ENCODE peak calls at places on chromosomes 2 and 18, in nine cellular contexts. D is HTR-8/SVneo, Q is kidney tubule cell, A is GM23338, L is GM12865, K is activated T-cell treated with anti-CD3 and anti-CD28 coated beads for 1 hour, W is A549, G is GM10248, V is lower leg skin. Y is an unnamed sample.

GRCh38 chr2:177909962-177910361 is 162.6 kb downstream of the PDE11A start:
- DNase-seq in D (no peak), Q (peak), A (no peak), L (no peak), K (no peak), W (no peak), G (no peak), V (no peak), Y (no peak)

GRCh38 chr2:110662560-110662959 is 15.3 kb downstream of the BUB1 start:
- DNase-seq in D (no peak), Q (no peak), A (no peak), L (no peak), K (no peak), W (no peak), G (no peak), V (no peak), Y (no peak)

GRCh38 chr2:239445771-239446524 is 45.1 kb upstream of the HDAC4 start:
- DNase-seq in D (no peak), Q (no peak), A (no peak), L (no peak), K (no peak), W (no peak), G (no peak), V (no peak), Y (no peak)

GRCh38 chr18:56030060-56030459 is 442.1 kb upstream of the TCF4 start:
- DNase-seq in D (no peak), Q (no peak), A (no peak), L (no peak), K (no peak), W (no peak), G (no peak), V (no peak), Y (no peak)

GRCh38 chr2:205967391-205968075 is 118.4 kb downstream of the INO80D start:
- DNase-seq in D (no peak), Q (peak), A (no peak), L (peak), K (no peak), W (no peak), G (no peak), V (no peak), Y (no peak)

GRCh38 chr2:237691200-237691907 is 64.0 kb downstream of the LRRFIP1 start:
- DNase-seq in D (peak), Q (no peak), A (peak), L (peak), K (no peak), W (peak), G (no peak), V (no peak), Y (peak)

GRCh38 chr2:172480301-172481218 is 53.2 kb downstream of the ITGA6 start:
- DNase-seq in D (peak), Q (peak), A (no peak), L (peak), K (no peak), W (no peak), G (no peak), V (no peak), Y (no peak)

GRCh38 chr2:168976034-168976654 is 55.0 kb downstream of the ABCB11 start:
- DNase-seq in D (no peak), Q (no peak), A (no peak), L (no peak), K (no peak), W (no peak), G (no peak), V (no peak), Y (no peak)

GRCh38 chr2:25397777-25398176 is 56.1 kb upstream of the DNMT3A start:
- DNase-seq in D (no peak), Q (no peak), A (no peak), L (no peak), K (no peak), W (no peak), G (no peak), V (no peak), Y (no peak)

GRCh38 chr2:27914046-27914792 is 23.7 kb downstream of the BABAM2 start:
- DNase-seq in D (no peak), Q (no peak), A (no peak), L (no peak), K (no peak), W (no peak), G (no peak), V (no peak), Y (no peak)

GRCh38 chr18:2538236-2538635 is 33.1 kb downstream of the METTL4 start:
- DNase-seq in D (no peak), Q (no peak), A (no peak), L (no peak), K (no peak), W (no peak), G (no peak), V (no peak), Y (no peak)

GRCh38 chr2:26503238-26503880 is 25.4 kb upstream of the OTOF start:
- DNase-seq in D (peak), Q (peak), A (peak), L (peak), K (peak), W (peak), G (peak), V (peak), Y (peak)

GRCh38 chr2:1707771-1708351 is 36.5 kb downstream of the PXDN start:
- DNase-seq in D (no peak), Q (no peak), A (peak), L (no peak), K (no peak), W (no peak), G (no peak), V (peak), Y (peak)

GRCh38 chr2:25251461-25252273 is 83.3 kb upstream of the POMC start:
- DNase-seq in D (peak), Q (peak), A (peak), L (peak), K (peak), W (peak), G (peak), V (peak), Y (peak)

GRCh38 chr2:197777823-197778407 is 7.2 kb downstream of the BOLL start:
- DNase-seq in D (no peak), Q (peak), A (peak), L (peak), K (peak), W (peak), G (no peak), V (no peak), Y (no peak)

GRCh38 chr2:190050001-190050400 is 12.5 kb downstream of the MSTN start:
- DNase-seq in D (no peak), Q (no peak), A (no peak), L (peak), K (no peak), W (no peak), G (no peak), V (no peak), Y (no peak)

GRCh38 chr2:219250044-219250781 is 2.8 kb upstream of the TUBA4B start:
- DNase-seq in D (no peak), Q (no peak), A (no peak), L (no peak), K (no peak), W (no peak), G (no peak), V (no peak), Y (no peak)

GRCh38 chr2:101617188-101617587 is 80.3 kb upstream of the MAP4K4 start:
- DNase-seq in D (peak), Q (peak), A (no peak), L (no peak), K (no peak), W (no peak), G (no peak), V (no peak), Y (no peak)

GRCh38 chr2:98458667-98459380 is 14.2 kb downstream of the INPP4A start:
- DNase-seq in D (no peak), Q (no peak), A (no peak), L (peak), K (no peak), W (no peak), G (no peak), V (no peak), Y (no peak)

GRCh38 chr2:231464576-231465540 is 574 bp upstream of the NCL start:
- DNase-seq in D (peak), Q (peak), A (peak), L (peak), K (peak), W (no peak), G (peak), V (peak), Y (peak)

GRCh38 chr2:119476301-119477117 is 44.9 kb downstream of the TMEM37 start:
- DNase-seq in D (peak), Q (peak), A (peak), L (peak), K (peak), W (peak), G (peak), V (peak), Y (peak)

GRCh38 chr2:159091981-159092380 is 123.5 kb downstream of the TANC1 start:
- DNase-seq in D (no peak), Q (no peak), A (no peak), L (peak), K (no peak), W (no peak), G (no peak), V (no peak), Y (no peak)

GRCh38 chr2:147297820-147298219 is 547.0 kb upstream of the ACVR2A start:
- DNase-seq in D (no peak), Q (no peak), A (no peak), L (peak), K (no peak), W (no peak), G (peak), V (no peak), Y (no peak)

GRCh38 chr2:24926220-24926601 is 6.2 kb upstream of the ADCY3 start:
- DNase-seq in D (no peak), Q (no peak), A (no peak), L (no peak), K (no peak), W (no peak), G (no peak), V (no peak), Y (no peak)

GRCh38 chr18:46346213-46346612 is 242.0 kb downstream of the HAUS1 start:
- DNase-seq in D (no peak), Q (no peak), A (no peak), L (peak), K (no peak), W (no peak), G (no peak), V (no peak), Y (no peak)

GRCh38 chr2:226652983-226653765 is 146.4 kb downstream of the IRS1 start:
- DNase-seq in D (no peak), Q (peak), A (no peak), L (no peak), K (no peak), W (no peak), G (no peak), V (no peak), Y (no peak)

Y was measured in H9.